ENCODE peak calls at places on chromosomes 6 and 20, in four cellular contexts. W is neural progenitor cell, S is ovary, X is lower leg skin. Z is an unnamed sample.
A peak's percentile ranks its signal among the peaks of the same experiment; 100 is the strongest.

GRCh38 chr20:32912688-32913087 is 54.0 kb downstream of the EFCAB8 start:
- DNase-seq in S (no peak), X (no peak), W (no peak), Z (no peak)

GRCh38 chr6:6810727-6811126 is 222.2 kb downstream of the LY86 start:
- DNase-seq in X (peak; percentile 56), S (no peak), W (no peak), Z (peak; percentile 48)

GRCh38 chr20:63472159-63472811 is at the start of gene KCNQ2:
- DNase-seq in S (no peak), X (no peak), W (peak; percentile 74), Z (no peak)

GRCh38 chr6:138246650-138247440 is 28.6 kb upstream of the PBOV1 start:
- DNase-seq in W (no peak), S (no peak), X (no peak), Z (no peak)

GRCh38 chr6:6131492-6132109 is 124.9 kb upstream of the NRN1 start:
- DNase-seq in X (no peak), S (no peak), W (peak; percentile 86), Z (peak; percentile 56)

GRCh38 chr20:62523473-62524203 is 47.8 kb upstream of the GATA5 start:
- DNase-seq in S (no peak), W (peak; percentile 33), X (no peak), Z (no peak)

GRCh38 chr20:50015993-50016770 is 33.4 kb downstream of the SNAI1 start:
- DNase-seq in S (no peak), W (no peak), X (no peak), Z (no peak)

GRCh38 chr6:165218816-165219215 is 90.6 kb downstream of the C6orf118 start:
- DNase-seq in W (no peak), S (no peak), X (no peak), Z (no peak)

GRCh38 chr6:134663800-134664535 is 285.9 kb downstream of the ALDH8A1 start:
- DNase-seq in S (peak; percentile 21), X (no peak), W (no peak), Z (no peak)

GRCh38 chr20:10581823-10582222 is 92.0 kb downstream of the JAG1 start:
- DNase-seq in X (no peak), W (no peak), S (no peak), Z (no peak)

DNA sequence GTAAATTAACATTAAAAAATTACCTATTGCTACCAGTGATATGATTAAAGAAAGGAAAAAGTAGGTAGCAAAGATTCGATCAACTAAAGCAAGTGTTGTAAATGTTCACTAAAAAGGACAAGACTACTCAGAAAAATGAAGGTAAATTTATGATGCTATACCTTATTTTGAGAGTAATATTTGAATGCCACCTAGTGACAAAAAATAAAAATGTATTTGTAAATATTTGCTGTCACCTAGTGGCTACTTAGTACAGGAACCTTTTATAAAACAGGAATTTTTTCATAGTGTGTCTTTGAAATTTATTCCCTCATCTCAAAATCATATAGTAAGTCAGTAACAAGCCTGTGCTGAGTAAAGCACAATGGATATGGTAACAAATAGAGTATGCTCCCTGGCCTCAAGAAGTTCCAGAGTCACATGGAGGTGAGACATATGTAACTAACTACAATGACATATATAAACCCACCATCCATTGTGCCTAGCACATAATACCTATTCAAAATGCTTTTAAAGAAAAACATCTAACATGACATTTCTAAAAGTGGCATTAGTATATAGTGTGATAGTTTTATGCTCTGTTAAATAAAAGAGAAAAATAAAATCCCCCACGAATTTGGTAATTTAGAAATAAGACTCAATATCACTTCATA is 193.1 kb upstream of the SIM1 start:
- DNase-seq in X (no peak), S (no peak), W (no peak), Z (no peak)
- TF ChIP-seq CTCF in X (no peak), S (no peak), W (peak; percentile 44), Z (peak; percentile 51)

GRCh38 chr6:12162203-12162602 is 128.0 kb upstream of the EDN1 start:
- DNase-seq in W (no peak), S (no peak), X (no peak), Z (no peak)

GRCh38 chr6:12163744-12164507 is 126.2 kb upstream of the EDN1 start:
- DNase-seq in W (no peak), S (no peak), X (no peak), Z (no peak)

GRCh38 chr6:12163149-12163548 is 127.0 kb upstream of the EDN1 start:
- DNase-seq in X (no peak), S (no peak), W (no peak), Z (peak; percentile 14)

GRCh38 chr6:12158686-12159415 is 131.3 kb upstream of the EDN1 start:
- DNase-seq in S (no peak), X (no peak), W (no peak), Z (no peak)

DNA sequence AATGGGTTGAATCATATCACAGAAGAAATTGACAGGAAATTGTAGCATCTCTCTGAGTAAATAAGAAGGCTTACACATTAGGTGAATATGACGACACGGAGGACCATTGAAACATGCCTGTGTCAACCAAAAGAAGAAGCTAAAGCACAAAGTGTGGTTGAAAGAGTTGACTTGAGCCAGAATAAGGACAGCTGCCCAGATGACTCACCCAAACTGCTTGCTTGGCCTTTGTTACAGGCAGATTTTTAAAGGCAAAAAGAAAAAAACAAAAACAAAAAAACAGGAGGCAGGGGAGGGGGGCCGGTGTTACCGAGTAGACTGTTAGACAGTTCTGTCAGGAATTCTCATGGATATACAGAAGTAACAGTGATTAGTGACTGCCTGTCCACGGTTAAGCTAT is 129.8 kb upstream of the EDN1 start:
- DNase-seq in X (no peak), S (no peak), W (no peak), Z (no peak)
- TF ChIP-seq CTCF in X (no peak), S (no peak), W (no peak), Z (no peak)

GRCh38 chr20:34753706-34754461 is 49.7 kb downstream of the TP53INP2 start:
- DNase-seq in S (no peak), W (no peak), X (no peak), Z (no peak)
- TF ChIP-seq CTCF in S (no peak), W (peak; percentile 13), X (no peak), Z (peak; percentile 23)

GRCh38 chr6:15894973-15895858 is 232.4 kb upstream of the DTNBP1 start:
- DNase-seq in X (no peak), S (no peak), W (no peak), Z (no peak)

GRCh38 chr6:15897063-15897934 is 231.6 kb upstream of the MYLIP start:
- DNase-seq in S (peak; percentile 38), W (no peak), X (no peak), Z (no peak)

GRCh38 chr6:15892369-15892768 is 229.5 kb upstream of the DTNBP1 start:
- DNase-seq in X (no peak), W (no peak), S (no peak), Z (no peak)

GRCh38 chr6:15888798-15889772 is 226.3 kb upstream of the DTNBP1 start:
- DNase-seq in W (no peak), X (no peak), S (no peak), Z (no peak)

GRCh38 chr6:15893556-15894253 is 230.9 kb upstream of the DTNBP1 start:
- DNase-seq in W (peak; percentile 38), X (no peak), S (no peak), Z (no peak)
- TF ChIP-seq CTCF in W (peak; percentile 63), X (no peak), S (no peak), Z (peak; percentile 55)

DNA sequence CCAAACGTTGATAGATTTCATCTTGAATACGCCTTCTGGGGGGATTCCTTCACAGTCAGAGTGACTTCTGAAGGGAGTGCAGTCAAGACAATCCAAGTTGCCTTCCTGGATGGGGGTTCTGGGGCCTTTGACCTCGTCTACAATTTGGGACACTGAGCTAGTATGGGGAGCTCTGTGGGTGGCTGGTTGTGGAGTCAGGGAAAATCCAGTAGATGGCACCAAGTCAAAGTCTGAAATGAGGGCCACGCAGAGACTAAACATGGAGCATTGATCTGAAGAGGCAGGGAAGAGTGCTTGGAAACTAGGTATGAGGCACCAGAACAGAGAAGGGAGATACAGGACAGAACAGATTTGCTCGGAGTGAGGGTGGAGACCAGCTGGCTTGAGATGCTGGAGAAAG is 43.6 kb upstream of the CCN6 start:
- DNase-seq in X (no peak), W (no peak), S (no peak), Z (no peak)
- TF ChIP-seq CTCF in X (no peak), W (no peak), S (no peak), Z (peak; percentile 20)